ENCODE peak calls at places on chromosome 14, in eight cellular contexts. U is cardiac muscle cell; J is naive thymus-derived CD4-positive, alpha-beta T cell; L is GM23248; W is left ventricle myocardium inferior; C is HCT116; H is SK-N-SH; D is prostate gland. P is an unnamed sample.

GRCh38 chr14:75310295-75311059 is 31.8 kb downstream of the FOS start:
- DNase-seq in U (peak; percentile 97), J (no peak), L (peak; percentile 84), W (peak; percentile 89), C (no peak), H (peak; percentile 82), D (peak; percentile 60), P (peak; percentile 74)

GRCh38 chr14:23085458-23085857 is 9.5 kb downstream of the ACIN1 start:
- DNase-seq in U (peak; percentile 32), J (no peak), L (peak; percentile 86), W (no peak), C (no peak), H (no peak), D (no peak), P (no peak)

GRCh38 chr14:103517626-103518415 is 4.8 kb downstream of the CKB start:
- DNase-seq in U (peak; percentile 42), J (no peak), L (peak; percentile 41), W (no peak), C (no peak), H (peak; percentile 57), D (no peak), P (no peak)

GRCh38 chr14:89000007-89000942 is 175.8 kb downstream of the TTC8 start:
- DNase-seq in U (peak; percentile 98), J (no peak), L (peak; percentile 98), W (no peak), C (peak; percentile 53), H (no peak), D (no peak), P (peak; percentile 55)

GRCh38 chr14:70257526-70257925 is 68.8 kb upstream of the SLC8A3 start:
- DNase-seq in U (peak; percentile 7), J (no peak), L (no peak), W (no peak), C (peak; percentile 60), H (no peak), D (no peak), P (peak; percentile 36)

GRCh38 chr14:66636240-66636639 is 128.3 kb downstream of the GPHN start:
- DNase-seq in U (no peak), J (no peak), L (no peak), W (no peak), C (no peak), H (no peak), D (no peak), P (no peak)

GRCh38 chr14:69505338-69506240 is 21.1 kb downstream of the PLEKHD1 start:
- DNase-seq in U (no peak), J (no peak), L (no peak), W (no peak), C (peak; percentile 43), H (no peak), D (no peak), P (no peak)

GRCh38 chr14:96953443-96953842 is 156.3 kb downstream of the VRK1 start:
- DNase-seq in U (no peak), J (no peak), L (no peak), W (no peak), C (no peak), H (no peak), D (no peak), P (no peak)

GRCh38 chr14:62709773-62710172 is 335.5 kb downstream of the KCNH5 start:
- DNase-seq in U (no peak), J (no peak), L (no peak), W (no peak), C (no peak), H (no peak), D (no peak), P (no peak)

GRCh38 chr14:28773917-28774691 is 7.5 kb downstream of the FOXG1 start:
- DNase-seq in U (peak; percentile 54), J (no peak), L (peak; percentile 73), W (no peak), C (no peak), H (no peak), D (no peak), P (no peak)

GRCh38 chr14:101558739-101559240 is 2.5 kb upstream of the DIO3 start:
- DNase-seq in U (no peak), J (no peak), L (no peak), W (no peak), C (no peak), H (peak; percentile 27), D (no peak), P (no peak)
- H3K4me3 ChIP-seq in U (no peak overlapping the region), J (no peak overlapping the region), L (no peak overlapping the region), W (peak overlapping the region; percentile 62), C (no peak overlapping the region), H (peak overlapping the region; percentile 43), D (peak overlapping the region; percentile 33), P (peak overlapping the region; percentile 38)

GRCh38 chr14:95466506-95466905 is 49.9 kb downstream of the SYNE3 start:
- DNase-seq in U (no peak), J (no peak), L (no peak), W (no peak), C (no peak), H (no peak), D (no peak), P (no peak)

GRCh38 chr14:95469134-95469481 is 47.3 kb downstream of the SYNE3 start:
- DNase-seq in U (no peak), J (no peak), L (no peak), W (no peak), C (no peak), H (no peak), D (no peak), P (no peak)

GRCh38 chr14:95467657-95468056 is 48.8 kb downstream of the SYNE3 start:
- DNase-seq in U (no peak), J (no peak), L (no peak), W (peak; percentile 49), C (no peak), H (no peak), D (no peak), P (no peak)

GRCh38 chr14:95467232-95467631 is 49.2 kb downstream of the SYNE3 start:
- DNase-seq in U (no peak), J (no peak), L (no peak), W (no peak), C (no peak), H (no peak), D (no peak), P (no peak)

DNA sequence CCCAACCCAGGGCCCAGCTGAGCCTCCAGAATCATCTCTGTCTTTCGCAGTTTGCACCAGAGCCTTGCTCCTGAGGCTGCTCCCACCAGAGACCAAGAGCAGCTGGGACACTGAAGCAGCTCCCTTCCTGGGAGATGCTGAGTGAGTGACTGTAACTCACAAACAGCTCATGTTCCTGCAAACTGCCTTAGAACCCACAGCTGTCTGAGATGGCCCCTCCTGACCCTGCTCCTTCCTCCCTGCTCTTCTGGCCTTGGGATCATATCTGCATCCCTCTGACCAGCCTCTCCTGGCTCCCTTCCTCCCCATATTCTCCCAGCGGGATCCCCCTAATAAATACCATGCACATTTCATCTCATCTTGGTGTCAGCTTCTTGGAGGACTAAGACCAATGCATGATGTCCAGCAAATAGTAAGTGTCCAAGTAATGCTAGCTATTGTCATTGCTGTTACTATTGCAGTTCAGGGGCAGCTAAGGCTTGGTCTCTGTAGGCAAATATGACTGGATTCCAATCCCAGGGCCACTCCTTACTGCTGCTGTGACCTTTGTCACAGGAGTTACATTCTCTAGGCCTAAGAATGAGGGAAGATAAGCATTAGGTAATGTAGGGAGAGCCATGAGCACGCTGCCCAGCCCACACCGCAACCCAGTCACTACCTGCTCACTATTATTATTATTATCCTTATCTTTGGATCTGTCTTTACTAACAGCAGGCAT is 47.9 kb downstream of the SYNE3 start:
- DNase-seq in U (no peak), J (no peak), L (no peak), W (no peak), C (no peak), H (no peak), D (no peak), P (peak; percentile 73)
- H3K27ac ChIP-seq in U (no peak overlapping the region), J (peak overlapping the region; percentile 85), L (no peak overlapping the region), W (peak overlapping the region; percentile 70), C (no peak overlapping the region), H (no peak overlapping the region), D (no peak overlapping the region), P (peak overlapping the region; percentile 70)

DNA sequence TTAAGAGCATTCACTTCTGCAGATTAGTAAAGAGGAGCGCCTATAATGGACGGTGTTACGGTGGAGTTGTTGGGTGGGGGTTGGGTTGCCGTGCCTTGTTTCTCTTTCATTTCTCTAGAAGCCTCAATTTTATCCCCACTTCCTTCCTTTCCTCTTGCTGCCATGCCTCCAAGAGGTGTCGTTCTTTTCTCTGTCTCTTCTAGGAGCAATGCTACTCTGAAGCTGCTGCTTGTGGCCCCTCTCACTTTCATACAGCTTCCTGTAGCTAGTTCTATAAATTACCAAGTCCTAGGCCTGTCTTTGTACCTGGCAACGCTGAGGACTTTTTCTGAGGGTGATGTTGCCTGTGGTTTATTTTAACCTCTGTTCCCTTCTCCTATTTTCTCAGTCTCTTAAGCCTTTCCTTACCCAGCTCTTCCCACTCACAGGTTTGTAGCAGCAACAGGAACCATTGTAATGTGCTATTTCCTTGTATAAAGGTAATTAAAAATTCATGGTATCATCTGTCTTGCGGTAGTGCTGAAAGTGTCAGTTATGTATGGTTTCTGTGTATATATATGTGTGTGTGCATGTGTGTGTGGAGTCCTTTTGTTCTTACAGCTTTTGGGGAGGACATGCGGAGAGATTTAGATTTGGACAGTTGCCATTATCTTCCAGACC is 44.0 kb downstream of the DDHD1 start:
- DNase-seq in U (no peak), J (no peak), L (peak; percentile 54), W (no peak), C (no peak), H (no peak), D (no peak), P (no peak)
- H3K4me3 ChIP-seq in U (no peak overlapping the region), J (peak overlapping the region; percentile 70), L (peak overlapping the region; percentile 70), W (peak overlapping the region; percentile 29), C (no peak overlapping the region), H (no peak overlapping the region), D (no peak overlapping the region), P (peak overlapping the region; percentile 6)

DNA sequence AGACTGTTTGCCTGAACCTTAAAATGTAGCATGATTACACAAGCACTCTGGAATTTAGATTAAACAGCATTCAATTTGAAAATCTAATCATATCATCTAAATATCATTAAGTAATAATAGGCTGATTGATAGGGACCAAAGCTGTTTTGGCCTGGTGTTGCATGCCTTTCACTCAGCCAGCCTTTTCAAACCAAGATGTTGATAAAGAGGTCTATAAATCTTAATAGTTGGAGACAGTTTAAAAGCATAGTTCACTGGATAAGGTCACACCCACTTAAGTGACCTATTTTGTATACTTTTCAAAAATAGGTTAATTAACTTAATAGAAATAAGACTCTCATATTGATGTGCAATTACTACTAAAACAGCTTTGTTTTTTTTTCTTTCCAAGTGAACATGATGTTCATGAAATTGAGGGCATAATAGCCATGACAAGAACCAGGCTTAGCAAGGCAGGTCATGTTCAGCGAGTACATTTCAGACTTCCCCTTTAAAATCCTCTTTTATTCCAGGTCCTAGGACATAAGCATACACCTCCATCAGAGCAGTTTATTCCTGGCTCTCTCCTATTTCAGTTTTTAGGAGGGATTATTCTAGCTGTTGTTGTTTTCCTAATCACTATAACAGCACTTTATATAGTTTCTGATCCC is 349.0 kb downstream of the RAD51B start:
- DNase-seq in U (no peak), J (no peak), L (no peak), W (no peak), C (no peak), H (no peak), D (no peak), P (no peak)
- H3K27ac ChIP-seq in U (no peak overlapping the region), J (no peak overlapping the region), L (no peak overlapping the region), W (no peak overlapping the region), C (peak overlapping the region; percentile 72), H (peak overlapping the region; percentile 88), D (peak overlapping the region; percentile 21), P (peak overlapping the region; percentile 59)

GRCh38 chr14:49931523-49931922 is 38.6 kb downstream of the ARF6 start:
- DNase-seq in U (no peak), J (no peak), L (no peak), W (no peak), C (no peak), H (no peak), D (no peak), P (no peak)
- H3K4me3 ChIP-seq in U (no peak overlapping the region), J (no peak overlapping the region), L (no peak overlapping the region), W (no peak overlapping the region), C (no peak overlapping the region), H (no peak overlapping the region), D (no peak overlapping the region), P (no peak overlapping the region)

P was measured in colonic mucosa.